ENCODE peak calls at places on chromosomes 6 and 20, in seven cellular contexts. Q is A549, H is body of pancreas, E is transverse colon, X is upper lobe of right lung, D is stomach, W is AG10803. P is an unnamed sample.

GRCh38 chr6:6595946-6596345 is 7.4 kb downstream of the LY86 start:
- DNase-seq in D (no peak), W (no peak), X (no peak), E (no peak), H (no peak), Q (no peak), P (no peak)

GRCh38 chr6:135310291-135310690 is 129.2 kb downstream of the MYB start:
- DNase-seq in Q (no peak), D (no peak), E (no peak), W (no peak), H (no peak), X (no peak), P (no peak)

GRCh38 chr6:8080338-8081151 is 16.4 kb upstream of the BLOC1S5 start:
- DNase-seq in H (no peak), Q (no peak), D (no peak), E (no peak), W (peak; percentile 74), X (no peak), P (peak; percentile 67)

GRCh38 chr6:41774841-41775240 is 4.9 kb downstream of the FRS3 start:
- DNase-seq in X (no peak), H (no peak), Q (no peak), E (no peak), D (no peak), W (no peak), P (no peak)

GRCh38 chr20:44215125-44215524 is 4.6 kb upstream of the OSER1 start:
- DNase-seq in D (peak; percentile 73), Q (peak; percentile 57), X (peak; percentile 78), E (peak; percentile 78), H (peak; percentile 68), W (peak; percentile 66), P (peak; percentile 68)

GRCh38 chr6:148593813-148594170 is 153.0 kb upstream of the UST start:
- DNase-seq in W (peak; percentile 41), E (no peak), Q (no peak), D (no peak), H (no peak), X (no peak), P (peak; percentile 66)

GRCh38 chr6:107673076-107673494 is 151.0 kb downstream of the SCML4 start:
- DNase-seq in X (no peak), H (no peak), Q (no peak), W (no peak), E (no peak), D (no peak), P (peak; percentile 29)

GRCh38 chr6:111993342-111993741 is 60.6 kb upstream of the CCN6 start:
- DNase-seq in Q (no peak), H (no peak), X (no peak), W (no peak), D (no peak), E (no peak), P (no peak)

GRCh38 chr6:19812512-19813119 is 24.6 kb upstream of the ID4 start:
- DNase-seq in X (no peak), E (no peak), W (peak; percentile 72), Q (peak; percentile 26), H (peak; percentile 22), D (no peak), P (peak; percentile 51)

GRCh38 chr20:24787071-24787470 is 162.0 kb upstream of the CST7 start:
- DNase-seq in D (no peak), Q (no peak), E (no peak), W (no peak), H (no peak), X (no peak), P (no peak)

GRCh38 chr20:137668-138131 is 4.7 kb upstream of the DEFB126 start:
- DNase-seq in W (no peak), Q (peak; percentile 34), H (no peak), D (no peak), E (no peak), X (no peak), P (no peak)

GRCh38 chr6:150894191-150894744 is 28.8 kb downstream of the MTHFD1L start:
- DNase-seq in H (no peak), W (no peak), X (no peak), E (no peak), Q (no peak), D (no peak), P (no peak)

GRCh38 chr6:49736017-49736508 is 8.1 kb downstream of the CRISP3 start:
- DNase-seq in D (no peak), X (no peak), E (no peak), W (no peak), Q (no peak), H (no peak), P (no peak)

GRCh38 chr20:62595491-62595890 is 46.8 kb upstream of the SLCO4A1 start:
- DNase-seq in W (peak; percentile 34), X (no peak), D (peak; percentile 67), E (peak; percentile 61), Q (peak; percentile 81), H (peak; percentile 71), P (peak; percentile 27)

GRCh38 chr20:39107741-39108140 is 145.6 kb downstream of the DHX35 start:
- DNase-seq in D (no peak), X (no peak), Q (no peak), W (peak; percentile 32), E (no peak), H (no peak), P (peak; percentile 14)

GRCh38 chr20:60528141-60528540 is 569.9 kb downstream of the CDH26 start:
- DNase-seq in X (no peak), W (peak; percentile 5), E (no peak), D (no peak), Q (no peak), H (no peak), P (no peak)

GRCh38 chr6:118551673-118552063 is 3.6 kb downstream of the PLN start:
- DNase-seq in X (no peak), H (no peak), D (no peak), W (peak; percentile 77), E (no peak), Q (no peak), P (peak; percentile 72)

GRCh38 chr20:47503685-47504084 is 2.0 kb downstream of the NCOA3 start:
- DNase-seq in Q (no peak), H (no peak), D (no peak), X (no peak), E (no peak), W (no peak), P (no peak)

GRCh38 chr6:90158945-90159344 is 137.7 kb downstream of the BACH2 start:
- DNase-seq in Q (no peak), D (no peak), H (no peak), W (no peak), E (no peak), X (no peak), P (no peak)

GRCh38 chr6:75800708-75801505 is 51.9 kb downstream of the MYO6 start:
- DNase-seq in E (no peak), W (no peak), X (no peak), Q (no peak), H (no peak), D (no peak), P (no peak)

GRCh38 chr6:133890941-133891813 is 2.3 kb downstream of the TCF21 start:
- DNase-seq in Q (peak; percentile 60), X (peak; percentile 66), E (peak; percentile 13), W (peak; percentile 18), D (peak; percentile 29), H (peak; percentile 19), P (peak; percentile 45)

GRCh38 chr6:133894369-133894768 is 5.5 kb downstream of the TCF21 start:
- DNase-seq in Q (no peak), X (no peak), H (no peak), D (no peak), E (no peak), W (no peak), P (no peak)

GRCh38 chr6:133891814-133892443 is 3.0 kb downstream of the TCF21 start:
- DNase-seq in Q (no peak), D (no peak), E (no peak), H (no peak), W (no peak), X (no peak), P (no peak)

GRCh38 chr6:133893324-133893692 is 4.4 kb downstream of the TCF21 start:
- DNase-seq in W (no peak), D (no peak), X (no peak), Q (no peak), E (no peak), H (no peak), P (no peak)

DNA sequence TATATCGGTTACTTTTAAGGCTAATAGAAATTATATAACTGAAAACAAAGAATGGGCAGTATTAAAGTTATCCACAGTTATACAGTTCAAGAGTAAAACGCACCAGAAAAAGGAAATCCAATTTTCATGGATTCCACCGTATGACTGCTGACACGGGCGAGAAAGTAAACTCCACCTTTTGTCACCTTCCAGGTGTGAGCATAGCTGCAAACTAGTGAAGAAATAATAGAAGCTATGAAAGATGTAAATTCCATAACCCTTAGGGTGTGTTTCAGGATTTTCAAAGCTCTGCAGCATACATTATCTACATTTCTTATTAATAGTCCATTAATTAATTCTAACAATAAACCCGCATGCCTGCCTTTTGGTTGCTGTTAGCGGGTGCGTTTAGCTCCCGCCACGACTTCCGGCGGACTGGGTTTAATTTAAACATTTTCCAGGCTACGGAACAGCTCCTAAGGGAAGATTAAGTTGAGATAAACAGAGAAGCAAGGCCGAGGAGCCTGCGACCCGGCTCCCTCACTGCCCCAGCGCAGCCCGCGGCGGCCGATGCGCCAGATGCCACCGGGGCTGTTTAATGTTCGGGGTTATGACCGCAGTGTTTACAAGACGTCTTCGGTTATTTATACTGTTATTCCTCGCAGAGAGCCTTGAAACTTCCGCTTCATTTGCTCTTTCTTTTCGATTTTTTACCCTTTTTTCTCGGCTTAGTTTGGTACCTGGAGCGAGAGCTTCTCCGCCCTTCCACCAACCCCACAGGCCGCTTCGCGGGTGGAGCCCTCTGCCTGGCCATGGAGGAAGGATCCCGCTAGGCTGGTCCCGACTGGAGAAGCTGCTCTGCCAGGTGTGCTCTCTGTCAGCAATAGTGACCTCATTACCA is 3.8 kb downstream of the TCF21 start:
- DNase-seq in H (no peak), W (no peak), Q (no peak), D (no peak), X (no peak), E (no peak), P (peak; percentile 88)
- H3K4me3 ChIP-seq in H (no peak overlapping the region), W (no peak overlapping the region), Q (no peak overlapping the region), D (peak overlapping the region; percentile 54), X (peak overlapping the region; percentile 56), E (peak overlapping the region; percentile 20), P (peak overlapping the region; percentile 79)

DNA sequence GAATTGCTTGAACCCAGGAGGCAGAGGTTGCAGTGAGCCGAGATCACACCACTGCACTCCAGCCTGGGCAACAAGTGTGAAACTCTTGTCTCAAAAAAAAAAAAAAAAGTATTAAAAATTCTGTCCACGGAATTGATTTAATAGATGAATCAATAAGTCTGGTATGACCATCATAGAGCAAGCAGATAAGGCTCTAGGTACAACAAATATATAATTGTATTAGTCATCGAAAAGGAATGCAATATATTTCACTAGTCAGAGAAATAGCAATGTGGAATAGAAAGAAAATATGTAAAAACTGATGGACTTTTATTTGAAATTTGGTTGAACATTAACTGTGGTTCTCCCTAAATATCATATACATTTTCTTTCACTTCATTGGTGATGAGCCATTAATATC is 476.8 kb upstream of the AGPAT4 start:
- DNase-seq in H (no peak), E (no peak), D (no peak), X (no peak), Q (no peak), W (no peak), P (no peak)
- TF ChIP-seq CTCF in H (no peak), E (no peak), D (no peak), X (no peak), Q (no peak), W (no peak), P (no peak)

GRCh38 chr20:53831812-53832211 is 238.2 kb upstream of the ZNF217 start:
- DNase-seq in Q (no peak), W (no peak), X (no peak), H (no peak), D (no peak), E (no peak), P (no peak)
- H3K4me3 ChIP-seq in Q (no peak overlapping the region), W (no peak overlapping the region), X (no peak overlapping the region), H (no peak overlapping the region), D (no peak overlapping the region), E (no peak overlapping the region), P (no peak overlapping the region)

GRCh38 chr20:58829531-58829941 is 21.2 kb downstream of the GNAS-AS1 start:
- DNase-seq in W (peak; percentile 34), E (no peak), Q (no peak), D (no peak), X (no peak), H (no peak), P (no peak)
- TF ChIP-seq CTCF in W (no peak), E (no peak), Q (no peak), D (no peak), X (no peak), H (peak; percentile 19), P (no peak)

P was measured in fibroblast of villous mesenchyme.